ENCODE peak calls at places on chromosomes 1 and 21, in four cellular contexts. J, D, X and F are unnamed samples.

GRCh38 chr1:41015281-41015680 is 6.2 kb downstream of the SLFNL1 start:
- DNase-seq in J (no peak), D (no peak), X (no peak), F (no peak)

GRCh38 chr1:206757524-206758266 is 12.9 kb upstream of the IL19 start:
- DNase-seq in J (no peak), D (no peak), X (no peak), F (peak; percentile 38)

GRCh38 chr1:66527688-66528087 is 6.3 kb upstream of the SGIP1 start:
- DNase-seq in J (no peak), D (no peak), X (peak; percentile 70), F (peak; percentile 49)

GRCh38 chr1:90879281-90879680 is 142.6 kb downstream of the ZNF644 start:
- DNase-seq in J (no peak), D (no peak), X (peak; percentile 30), F (peak; percentile 22)

GRCh38 chr1:27604579-27605299 is 795 bp upstream of the AHDC1 start:
- DNase-seq in J (no peak), D (no peak), X (no peak), F (no peak)

GRCh38 chr1:29939086-29939485 is 702.8 kb downstream of the PTPRU start:
- DNase-seq in J (no peak), D (no peak), X (no peak), F (peak; percentile 64)

GRCh38 chr1:25462732-25463131 is 32.0 kb downstream of the MACO1 start:
- DNase-seq in J (no peak), D (no peak), X (no peak), F (no peak)

GRCh38 chr1:224779491-224780020 is 149.9 kb upstream of the DNAH14 start:
- DNase-seq in J (no peak), D (no peak), X (no peak), F (no peak)

GRCh38 chr21:33685613-33686197 is 43.4 kb downstream of the ITSN1 start:
- DNase-seq in J (no peak), D (no peak), X (peak; percentile 67), F (peak; percentile 66)

GRCh38 chr21:33684923-33685560 is 42.7 kb downstream of the ITSN1 start:
- DNase-seq in J (no peak), D (no peak), X (peak; percentile 44), F (peak; percentile 61)

GRCh38 chr21:33687634-33688033 is 45.3 kb downstream of the ITSN1 start:
- DNase-seq in J (no peak), D (no peak), X (no peak), F (no peak)

GRCh38 chr21:33688343-33688742 is 46.0 kb downstream of the ITSN1 start:
- DNase-seq in J (no peak), D (no peak), X (no peak), F (no peak)

GRCh38 chr21:33686386-33686785 is 44.1 kb downstream of the ITSN1 start:
- DNase-seq in J (no peak), D (no peak), X (no peak), F (no peak)
- H3K4me3 ChIP-seq in J (no peak overlapping the region), D (no peak overlapping the region), X (no peak overlapping the region), F (no peak overlapping the region)

DNA sequence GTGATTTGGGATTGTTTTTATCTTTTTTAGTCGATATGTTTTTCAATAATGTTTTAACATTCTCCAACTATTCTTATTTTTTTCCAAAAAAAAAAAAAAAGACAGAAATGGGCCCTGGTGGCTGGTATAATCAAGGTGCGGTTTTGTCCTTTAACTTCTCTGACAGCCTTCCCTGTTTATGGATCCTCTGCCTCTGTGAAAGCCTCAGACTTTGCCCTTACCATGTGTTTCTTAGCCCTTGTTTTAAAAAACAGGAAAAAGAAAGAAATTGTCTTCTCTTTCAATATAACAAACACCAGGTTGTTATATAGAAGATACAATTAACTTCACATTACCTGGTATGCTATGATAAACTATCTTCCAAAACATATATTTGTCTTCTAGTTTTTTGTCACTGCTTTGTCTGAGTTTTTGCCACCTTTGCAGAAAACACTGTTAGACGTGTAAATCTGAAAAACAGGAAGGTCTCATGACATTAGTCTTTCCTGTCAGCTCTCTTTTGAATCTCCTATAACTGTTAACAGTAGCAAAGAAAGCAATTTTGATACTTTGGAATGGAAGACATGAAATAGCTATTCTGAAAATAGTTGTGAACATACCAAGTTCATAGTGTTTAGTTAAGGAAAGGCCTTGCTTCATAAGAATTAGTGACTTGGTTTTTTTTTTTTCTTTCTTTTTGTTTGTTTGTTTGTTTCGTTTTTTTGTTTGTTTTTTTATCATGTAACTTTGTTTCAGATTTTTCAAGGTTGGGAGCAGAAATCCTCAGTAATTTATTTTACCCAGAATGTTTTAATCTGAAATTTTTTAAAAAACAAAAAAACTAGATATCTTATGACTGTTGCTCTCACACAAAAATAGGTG is 31.7 kb upstream of the CACYBP start:
- DNase-seq in J (no peak), D (no peak), X (no peak), F (no peak)
- H3K36me3 ChIP-seq in J (no peaks in the 10 kb centered on the region), D (no peaks in the 10 kb centered on the region), X (no peaks in the 10 kb centered on the region), F (no peaks in the 10 kb centered on the region)

GRCh38 chr1:105208581-105208980 is 1458.9 kb downstream of the AMY1C start:
- DNase-seq in J (no peak), D (no peak), X (no peak), F (no peak)

GRCh38 chr1:105210747-105211146 is 1461.0 kb downstream of the AMY1C start:
- DNase-seq in J (no peak), D (no peak), X (no peak), F (no peak)

GRCh38 chr1:105204836-105205371 is 1455.2 kb downstream of the AMY1C start:
- DNase-seq in J (no peak), D (no peak), X (no peak), F (no peak)
- H3K4me3 ChIP-seq in J (no peak overlapping the region), D (no peak overlapping the region), X (no peak overlapping the region), F (no peak overlapping the region)

GRCh38 chr1:95255826-95256225 is 21.8 kb downstream of the RWDD3 start:
- DNase-seq in J (no peak), D (no peak), X (no peak), F (no peak)
- H3K36me3 ChIP-seq in J (no peaks in the 10 kb centered on the region), D (peaks cover 18% of the 10 kb centered on the region), X (no peaks in the 10 kb centered on the region), F (no peaks in the 10 kb centered on the region)

GRCh38 chr1:62597281-62597680 is at the start of gene ANGPTL3:
- DNase-seq in J (no peak), D (no peak), X (no peak), F (no peak)
- H3K4me3 ChIP-seq in J (no peak within 1 kb of the TSS), D (no peak within 1 kb of the TSS), X (no peak within 1 kb of the TSS), F (no peak within 1 kb of the TSS)

DNA sequence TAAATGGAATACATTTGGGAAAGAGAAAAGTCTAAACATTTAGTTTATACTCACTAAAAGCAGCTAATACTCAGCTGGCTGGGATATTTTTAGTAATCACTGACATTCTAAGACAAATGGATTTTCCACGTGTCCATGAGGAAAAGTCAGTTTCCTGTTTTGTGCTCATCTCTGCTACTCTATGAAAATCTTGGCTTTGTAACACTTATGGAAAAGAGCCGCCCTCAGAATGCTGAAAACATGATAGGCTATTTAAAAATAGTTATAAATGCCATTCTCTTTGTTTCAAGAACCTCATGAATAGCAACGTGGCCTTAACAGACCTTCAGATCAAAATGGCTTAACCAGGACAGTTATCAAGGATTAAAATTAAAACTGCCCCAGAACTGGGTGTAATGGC is 29.9 kb downstream of the MRAP start:
- DNase-seq in J (no peak), D (no peak), X (peak; percentile 79), F (no peak)
- H3K36me3 ChIP-seq in J (peaks cover 31% of the 10 kb centered on the region), D (peaks cover 58% of the 10 kb centered on the region), X (peaks cover 40% of the 10 kb centered on the region), F (peaks cover 16% of the 10 kb centered on the region)

GRCh38 chr1:84433253-84434080 is 35.2 kb downstream of the DNASE2B start:
- DNase-seq in J (peak; percentile 75), D (peak; percentile 69), X (peak; percentile 82), F (peak; percentile 68)
- H3K4me3 ChIP-seq in J (peak overlapping the region; percentile 28), D (peak overlapping the region; percentile 40), X (peak overlapping the region; percentile 34), F (no peak overlapping the region)

GRCh38 chr1:93578433-93578830 is 103.2 kb downstream of the BCAR3 start:
- DNase-seq in J (no peak), D (no peak), X (no peak), F (no peak)
- H3K36me3 ChIP-seq in J (no peaks in the 10 kb centered on the region), D (peaks cover 59% of the 10 kb centered on the region), X (peaks cover 62% of the 10 kb centered on the region), F (peaks cover 30% of the 10 kb centered on the region)

DNA sequence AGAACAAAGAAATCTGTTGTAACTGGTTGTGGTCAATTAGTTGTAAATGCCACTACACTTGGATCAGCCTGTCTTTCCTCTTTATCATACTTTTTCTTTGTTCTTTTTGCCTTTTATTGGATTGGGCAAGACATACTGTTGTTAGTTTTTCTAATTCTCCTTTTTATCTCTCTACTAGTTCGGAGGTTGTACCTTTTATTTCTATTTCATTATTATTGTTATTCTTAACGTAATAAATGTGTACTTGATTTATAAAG is 59.2 kb downstream of the IVNS1ABP start:
- DNase-seq in J (no peak), D (no peak), X (no peak), F (peak; percentile 54)
- H3K4me3 ChIP-seq in J (no peak overlapping the region), D (no peak overlapping the region), X (no peak overlapping the region), F (no peak overlapping the region)